ENCODE peak calls at places on chromosomes 7 and 10, in nine cellular contexts. Y is activated effector memory CD4-positive, alpha-beta T cell treated with Interleukin-2 at 50 U/mL for 16 hours; X is CD4-positive, alpha-beta T cell; C is iris pigment epithelial cell; G is activated CD8-positive, alpha-beta memory T cell treated with anti-CD3 and anti-CD28 coated beads for 48 hours; T is keratinocyte; Q is Jurkat, Clone E6-1; B is endothelial cell; F is spleen. J is an unnamed sample.

GRCh38 chr7:136925556-136925955 is 57.1 kb downstream of the CHRM2 start:
- DNase-seq in Y (no peak), X (no peak), C (peak; percentile 82), G (no peak), T (no peak), Q (no peak), B (no peak), F (no peak), J (no peak)

GRCh38 chr10:104559935-104560334 is 81.2 kb upstream of the SORCS3 start:
- DNase-seq in Y (no peak), X (no peak), C (no peak), G (no peak), T (no peak), Q (no peak), B (no peak), F (no peak), J (no peak)

GRCh38 chr10:101858723-101859500 is 15.3 kb upstream of the KCNIP2 start:
- DNase-seq in Y (no peak), X (no peak), C (no peak), G (no peak), T (no peak), Q (no peak), B (no peak), F (no peak), J (no peak)

GRCh38 chr7:7953761-7954160 is 14.8 kb upstream of the GLCCI1 start:
- DNase-seq in Y (no peak), X (no peak), C (no peak), G (no peak), T (no peak), Q (no peak), B (no peak), F (no peak), J (no peak)

GRCh38 chr7:140036224-140036651 is 26.5 kb downstream of the PARP12 start:
- DNase-seq in Y (no peak), X (no peak), C (no peak), G (no peak), T (no peak), Q (peak; percentile 62), B (no peak), F (no peak), J (no peak)

GRCh38 chr10:86401588-86402282 is 35.1 kb upstream of the GRID1 start:
- DNase-seq in Y (no peak), X (peak; percentile 13), C (peak; percentile 39), G (no peak), T (no peak), Q (no peak), B (no peak), F (no peak), J (peak; percentile 22)

GRCh38 chr10:3165196-3165595 is 7.4 kb downstream of the PITRM1 start:
- DNase-seq in Y (no peak), X (no peak), C (no peak), G (no peak), T (no peak), Q (no peak), B (no peak), F (no peak), J (no peak)

GRCh38 chr7:157567666-157568065 is 230.9 kb downstream of the DNAJB6 start:
- DNase-seq in Y (no peak), X (no peak), C (no peak), G (no peak), T (no peak), Q (no peak), B (no peak), F (peak; percentile 40), J (no peak)

GRCh38 chr7:107463139-107464078 is 6.4 kb upstream of the GPR22 start:
- DNase-seq in Y (peak; percentile 22), X (peak; percentile 25), C (peak; percentile 73), G (no peak), T (peak; percentile 33), Q (peak; percentile 20), B (peak; percentile 40), F (peak; percentile 77), J (peak; percentile 65)

GRCh38 chr10:110495731-110496552 is 1.8 kb upstream of the DUSP5 start:
- DNase-seq in Y (peak; percentile 35), X (peak; percentile 37), C (peak; percentile 99), G (no peak), T (no peak), Q (no peak), B (peak; percentile 28), F (peak; percentile 83), J (peak; percentile 13)

GRCh38 chr7:77538186-77538907 is 1.3 kb downstream of the PTPN12 start:
- DNase-seq in Y (no peak), X (no peak), C (peak; percentile 90), G (no peak), T (peak; percentile 62), Q (no peak), B (peak; percentile 76), F (peak; percentile 83), J (peak; percentile 82)

GRCh38 chr7:128115326-128115820 is 84.1 kb upstream of the LRRC4 start:
- DNase-seq in Y (no peak), X (no peak), C (no peak), G (no peak), T (peak; percentile 30), Q (no peak), B (no peak), F (no peak), J (no peak)

GRCh38 chr10:126227762-126228134 is 160.5 kb downstream of the ADAM12 start:
- DNase-seq in Y (no peak), X (no peak), C (no peak), G (no peak), T (no peak), Q (no peak), B (no peak), F (no peak), J (no peak)

GRCh38 chr10:72333111-72334012 is 21.4 kb downstream of the DNAJB12 start:
- DNase-seq in Y (no peak), X (no peak), C (no peak), G (no peak), T (no peak), Q (no peak), B (no peak), F (peak; percentile 80), J (no peak)

GRCh38 chr10:63388421-63389031 is 77.3 kb downstream of the JMJD1C start:
- DNase-seq in Y (no peak), X (no peak), C (peak; percentile 68), G (no peak), T (no peak), Q (peak; percentile 58), B (no peak), F (no peak), J (no peak)

GRCh38 chr7:107543338-107543993 is 20.3 kb downstream of the COG5 start:
- DNase-seq in Y (no peak), X (no peak), C (no peak), G (no peak), T (no peak), Q (no peak), B (no peak), F (no peak), J (no peak)

GRCh38 chr7:103148131-103148993 is 537 bp downstream of the NAPEPLD start:
- DNase-seq in Y (no peak), X (no peak), C (no peak), G (no peak), T (no peak), Q (no peak), B (no peak), F (no peak), J (no peak)

GRCh38 chr7:41624818-41625217 is 78.1 kb downstream of the INHBA start:
- DNase-seq in Y (no peak), X (no peak), C (peak; percentile 78), G (no peak), T (no peak), Q (no peak), B (no peak), F (no peak), J (no peak)

GRCh38 chr7:118184392-118184899 is 482 bp downstream of the LSM8 start:
- DNase-seq in Y (no peak), X (no peak), C (no peak), G (no peak), T (no peak), Q (peak; percentile 7), B (no peak), F (no peak), J (no peak)

GRCh38 chr7:20330176-20330796 is 414 bp upstream of the ITGB8 start:
- DNase-seq in Y (no peak), X (no peak), C (peak; percentile 92), G (peak; percentile 54), T (peak; percentile 57), Q (no peak), B (peak; percentile 65), F (peak; percentile 88), J (peak; percentile 92)

GRCh38 chr10:100966887-100967286 is 2.4 kb upstream of the SEMA4G start:
- DNase-seq in Y (no peak), X (no peak), C (no peak), G (no peak), T (no peak), Q (no peak), B (no peak), F (no peak), J (no peak)

GRCh38 chr10:112585052-112585451 is 138.0 kb downstream of the VTI1A start:
- DNase-seq in Y (no peak), X (no peak), C (peak; percentile 56), G (no peak), T (no peak), Q (no peak), B (no peak), F (no peak), J (no peak)

GRCh38 chr7:158407581-158408331 is 179.9 kb downstream of the PTPRN2 start:
- DNase-seq in Y (no peak), X (no peak), C (peak; percentile 36), G (no peak), T (no peak), Q (peak; percentile 53), B (no peak), F (peak; percentile 57), J (no peak)

GRCh38 chr7:157436763-157437480 is 100.1 kb downstream of the DNAJB6 start:
- DNase-seq in Y (no peak), X (no peak), C (peak; percentile 6), G (no peak), T (no peak), Q (no peak), B (no peak), F (no peak), J (no peak)

GRCh38 chr10:26468691-26469090 is 30.6 kb downstream of the APBB1IP start:
- DNase-seq in Y (peak; percentile 46), X (peak; percentile 44), C (no peak), G (no peak), T (no peak), Q (peak; percentile 91), B (no peak), F (peak; percentile 81), J (no peak)

GRCh38 chr7:41492603-41493002 is 210.3 kb downstream of the INHBA start:
- DNase-seq in Y (no peak), X (no peak), C (no peak), G (no peak), T (no peak), Q (no peak), B (no peak), F (no peak), J (no peak)

GRCh38 chr7:122383934-122384333 is 79.4 kb upstream of the FEZF1 start:
- DNase-seq in Y (no peak), X (no peak), C (no peak), G (no peak), T (no peak), Q (no peak), B (no peak), F (no peak), J (no peak)

GRCh38 chr7:67371429-67372305 is 375.0 kb downstream of the TYW1 start:
- DNase-seq in Y (peak; percentile 1), X (peak; percentile 18), C (peak; percentile 59), G (peak; percentile 25), T (no peak), Q (peak; percentile 52), B (peak; percentile 84), F (peak; percentile 81), J (peak; percentile 60)

GRCh38 chr7:155896531-155897263 is 84.4 kb upstream of the SHH start:
- DNase-seq in Y (no peak), X (no peak), C (no peak), G (no peak), T (no peak), Q (no peak), B (no peak), F (peak; percentile 9), J (no peak)

GRCh38 chr7:129122086-129122750 is 22.3 kb upstream of the TSPAN33 start:
- DNase-seq in Y (no peak), X (no peak), C (peak; percentile 8), G (no peak), T (no peak), Q (no peak), B (no peak), F (no peak), J (no peak)